ENCODE peak calls at places on chromosome 19, in ten cellular contexts. Q, K, A, T, E, U, X, Y, D and B are unnamed samples.

GRCh38 chr19:19630062-19630414 is 2.0 kb upstream of the LPAR2 start:
- DNase-seq in D (no peak), U (no peak), T (no peak), Y (no peak), K (no peak), E (no peak), A (no peak), X (no peak), Q (no peak), B (no peak)

GRCh38 chr19:56993851-56994250 is 125.9 kb upstream of the USP29 start:
- DNase-seq in D (no peak), K (no peak), Q (no peak), A (no peak), E (no peak), U (no peak), Y (no peak), X (no peak), T (no peak), B (no peak)

GRCh38 chr19:18479964-18480723 is 41.7 kb downstream of the ELL start:
- DNase-seq in K (no peak), Y (peak; percentile 64), U (peak; percentile 88), X (no peak), A (no peak), T (peak; percentile 52), D (peak; percentile 94), E (no peak), Q (peak; percentile 70), B (no peak)

GRCh38 chr19:55206664-55207500 is 2.4 kb downstream of the PTPRH start:
- DNase-seq in K (peak; percentile 87), E (peak; percentile 77), Q (peak; percentile 75), T (peak; percentile 90), A (peak; percentile 67), D (peak; percentile 57), X (no peak), Y (peak; percentile 86), U (peak; percentile 98), B (peak; percentile 19)

GRCh38 chr19:823565-824121 is 1.9 kb upstream of the PLPPR3 start:
- DNase-seq in A (no peak), D (no peak), Y (no peak), Q (no peak), K (no peak), E (peak; percentile 45), X (no peak), U (no peak), T (no peak), B (no peak)

GRCh38 chr19:29771708-29772415 is 39.9 kb upstream of the CCNE1 start:
- DNase-seq in Q (peak; percentile 28), D (no peak), X (no peak), A (peak; percentile 38), K (peak; percentile 77), U (peak; percentile 82), E (peak; percentile 81), T (peak; percentile 70), Y (peak; percentile 37), B (peak; percentile 81)

GRCh38 chr19:29568036-29568788 is 37.9 kb upstream of the POP4 start:
- DNase-seq in D (no peak), Q (no peak), U (no peak), K (no peak), A (no peak), X (no peak), T (no peak), E (no peak), Y (no peak), B (no peak)

GRCh38 chr19:35946203-35946602 is 10.0 kb downstream of the LRFN3 start:
- DNase-seq in Y (no peak), X (no peak), E (no peak), K (no peak), D (no peak), U (no peak), Q (no peak), T (no peak), A (no peak), B (no peak)

GRCh38 chr19:51473009-51473707 is 5.2 kb upstream of the CEACAM18 start:
- DNase-seq in K (peak; percentile 75), T (peak; percentile 83), E (peak; percentile 78), Y (peak; percentile 59), U (peak; percentile 79), X (peak; percentile 44), A (peak; percentile 48), Q (peak; percentile 51), D (peak; percentile 80), B (peak; percentile 15)

GRCh38 chr19:46602392-46603194 is 1.5 kb downstream of the CALM3 start:
- DNase-seq in D (no peak), T (peak; percentile 40), U (peak; percentile 57), A (no peak), E (no peak), Q (no peak), K (no peak), X (peak; percentile 12), Y (no peak), B (peak; percentile 29)

GRCh38 chr19:14149509-14149994 is 13.2 kb upstream of the ASF1B start:
- DNase-seq in K (no peak), U (peak; percentile 50), T (peak; percentile 26), E (no peak), Q (peak; percentile 85), A (no peak), Y (no peak), X (peak; percentile 61), D (peak; percentile 85), B (no peak)

GRCh38 chr19:10104665-10105221 is 1.4 kb upstream of the PPAN start:
- DNase-seq in E (no peak), K (no peak), Y (no peak), A (no peak), U (no peak), X (peak; percentile 92), T (no peak), Q (no peak), D (no peak), B (no peak)

DNA sequence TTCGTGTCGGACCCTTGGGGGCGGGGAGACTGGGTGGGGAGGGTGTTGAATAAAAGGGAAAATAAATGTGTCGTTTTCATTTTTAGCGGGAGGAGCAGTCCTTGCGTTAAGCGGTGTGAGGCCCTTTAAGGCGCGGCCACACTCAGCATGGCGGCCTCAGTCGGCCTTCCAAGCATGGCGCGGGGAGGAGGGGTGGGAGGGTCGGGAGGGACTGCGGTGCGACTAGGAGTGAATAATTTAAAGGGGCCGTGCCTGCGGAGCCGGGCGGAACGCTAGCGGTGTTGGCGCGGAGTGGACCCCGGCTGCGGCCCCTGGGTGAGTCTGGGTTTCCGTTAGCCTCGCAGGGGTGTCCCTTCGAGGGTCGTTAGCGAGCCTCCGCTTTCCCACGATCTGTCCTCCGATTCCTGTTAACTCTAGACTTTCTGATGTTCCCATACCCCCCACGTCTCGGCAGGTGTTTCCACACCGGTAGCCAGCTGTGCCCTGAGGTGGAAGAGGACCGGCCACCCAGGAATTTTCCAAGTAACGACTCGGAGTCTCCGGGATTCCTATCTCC is 1.5 kb upstream of the PNPLA6 start:
- DNase-seq in A (peak; percentile 78), K (peak; percentile 92), X (peak; percentile 73), E (peak; percentile 94), D (peak; percentile 87), Q (peak; percentile 88), T (peak; percentile 91), Y (peak; percentile 85), U (peak; percentile 90), B (no peak)
- H3K36me3 ChIP-seq in A (peaks cover 13% of the 10 kb centered on the region), K (no peaks in the 10 kb centered on the region), X (peaks cover 5% of the 10 kb centered on the region), E (no peaks in the 10 kb centered on the region), D (peaks cover 57% of the 10 kb centered on the region), Q (peaks cover 50% of the 10 kb centered on the region), T (peaks cover 2% of the 10 kb centered on the region), Y (peaks cover 7% of the 10 kb centered on the region), U (no peaks in the 10 kb centered on the region), B (peaks cover 3% of the 10 kb centered on the region)

DNA sequence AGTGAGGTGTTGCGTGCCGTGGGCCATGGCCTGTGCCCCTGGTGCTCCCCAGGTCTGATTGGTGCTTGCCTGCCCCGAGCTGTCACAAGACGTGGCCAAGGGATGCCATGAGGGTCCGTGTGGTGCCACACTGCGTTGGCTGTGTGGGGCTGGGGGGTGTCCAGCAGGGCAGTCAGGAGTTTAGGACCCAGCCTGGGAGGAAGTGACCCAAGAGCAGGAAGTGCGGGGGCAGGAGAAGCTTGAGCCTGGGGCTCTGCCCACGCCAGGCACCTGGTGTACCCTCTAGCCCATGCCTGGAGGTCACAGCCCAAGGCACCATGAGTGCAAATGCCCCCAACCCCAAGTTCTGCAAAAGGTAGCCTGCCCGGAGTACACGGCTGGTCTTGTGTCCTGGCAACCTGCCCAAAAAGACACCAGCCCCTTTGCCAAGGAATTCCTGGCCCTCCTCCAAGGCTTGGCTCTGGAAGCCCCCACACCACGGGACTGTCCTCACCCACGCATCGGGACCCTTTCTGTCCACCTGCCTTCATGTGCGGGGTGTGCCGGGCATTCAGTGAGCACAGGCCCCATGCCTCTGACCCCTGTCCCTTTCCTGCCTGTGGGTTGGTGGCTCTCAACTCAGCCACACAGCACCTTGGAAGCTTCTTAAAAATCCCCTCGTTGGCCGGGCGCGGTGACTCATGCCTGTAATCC is 24.9 kb downstream of the MPND start:
- DNase-seq in D (no peak), T (no peak), A (no peak), K (no peak), X (no peak), E (no peak), Y (peak; percentile 36), U (peak; percentile 23), Q (no peak), B (no peak)
- H3K4me1 ChIP-seq in D (peaks cover 5% of the 10 kb centered on the region), T (peaks cover 54% of the 10 kb centered on the region), A (peaks cover 8% of the 10 kb centered on the region), K (no peaks in the 10 kb centered on the region), X (peaks cover 37% of the 10 kb centered on the region), E (peaks cover 17% of the 10 kb centered on the region), Y (peaks cover 22% of the 10 kb centered on the region), U (peaks cover 57% of the 10 kb centered on the region), Q (peaks cover 68% of the 10 kb centered on the region), B (no peaks in the 10 kb centered on the region)

GRCh38 chr19:49988433-49988832 is 27.5 kb upstream of the SIGLEC11 start:
- DNase-seq in U (no peak), E (no peak), Q (no peak), X (no peak), D (no peak), Y (peak; percentile 83), A (no peak), K (no peak), T (no peak), B (no peak)
- H3K36me3 ChIP-seq in U (no peaks in the 10 kb centered on the region), E (no peaks in the 10 kb centered on the region), Q (peaks cover 92% of the 10 kb centered on the region), X (peaks cover 25% of the 10 kb centered on the region), D (peaks cover 97% of the 10 kb centered on the region), Y (peaks cover 38% of the 10 kb centered on the region), A (peaks cover 43% of the 10 kb centered on the region), K (peaks cover 15% of the 10 kb centered on the region), T (peaks cover 7% of the 10 kb centered on the region), B (no peaks in the 10 kb centered on the region)

GRCh38 chr19:49356382-49356781 is 5.8 kb downstream of the TEAD2 start:
- DNase-seq in K (no peak), U (no peak), Q (no peak), T (no peak), X (no peak), A (no peak), E (no peak), D (no peak), Y (no peak), B (no peak)

GRCh38 chr19:49357186-49357585 is 5.0 kb downstream of the TEAD2 start:
- DNase-seq in K (no peak), Y (no peak), X (no peak), U (no peak), E (no peak), D (no peak), A (no peak), Q (no peak), T (no peak), B (no peak)

GRCh38 chr19:49361438-49362047 is 673 bp downstream of the TEAD2 start:
- DNase-seq in X (no peak), E (peak; percentile 90), K (peak; percentile 91), Q (peak; percentile 85), D (peak; percentile 77), A (peak; percentile 70), U (peak; percentile 83), T (peak; percentile 86), Y (peak; percentile 80), B (peak; percentile 67)

GRCh38 chr19:49359851-49360845 is 2.1 kb downstream of the TEAD2 start:
- DNase-seq in U (no peak), A (no peak), K (no peak), D (no peak), Q (no peak), X (no peak), E (no peak), T (no peak), Y (no peak), B (no peak)

GRCh38 chr19:49355890-49356289 is 6.3 kb downstream of the TEAD2 start:
- DNase-seq in T (no peak), K (no peak), E (no peak), Y (no peak), X (no peak), D (no peak), U (peak; percentile 44), A (no peak), Q (peak; percentile 36), B (no peak)
- H3K4me1 ChIP-seq in T (no peaks in the 10 kb centered on the region), K (peaks cover 5% of the 10 kb centered on the region), E (peaks cover 13% of the 10 kb centered on the region), Y (peaks cover 4% of the 10 kb centered on the region), X (no peaks in the 10 kb centered on the region), D (no peaks in the 10 kb centered on the region), U (peaks cover 5% of the 10 kb centered on the region), A (peaks cover 4% of the 10 kb centered on the region), Q (peaks cover 25% of the 10 kb centered on the region), B (no peaks in the 10 kb centered on the region)